ENCODE peak calls at places on chromosomes 12 and 14, in six cellular contexts. One of them, this sample, is unnamed. For H3K4me1, the result is how much of the 10 kb centered on the place peaks cover.

GRCh38 chr12:125357561-125357960 is 292.3 kb downstream of the AACS start:
- DNase-seq in heart left ventricle: no peak
- DNase-seq in iPS DF 6.9: no peak
- DNase-seq in pancreas: no peak
- DNase-seq in PC-3: no peak
- DNase-seq in left ventricle myocardium inferior: no peak
- DNase-seq in this sample: no peak

GRCh38 chr14:72682188-72682587 is 211.7 kb downstream of the DPF3 start:
- DNase-seq in iPS DF 6.9: no peak
- DNase-seq in pancreas: no peak
- DNase-seq in left ventricle myocardium inferior: no peak
- DNase-seq in heart left ventricle: no peak
- DNase-seq in PC-3: peak
- DNase-seq in this sample: no peak

GRCh38 chr12:102876883-102877282 is 40.2 kb downstream of the PAH start:
- DNase-seq in iPS DF 6.9: peak
- DNase-seq in pancreas: no peak
- DNase-seq in left ventricle myocardium inferior: no peak
- DNase-seq in heart left ventricle: no peak
- DNase-seq in PC-3: no peak
- DNase-seq in this sample: no peak

GRCh38 chr14:83798421-83798820 is 1731.5 kb upstream of the FLRT2 start:
- DNase-seq in pancreas: no peak
- DNase-seq in left ventricle myocardium inferior: no peak
- DNase-seq in iPS DF 6.9: no peak
- DNase-seq in PC-3: no peak
- DNase-seq in heart left ventricle: no peak
- DNase-seq in this sample: no peak

GRCh38 chr14:89444536-89445125 is 27.6 kb upstream of the FOXN3 start:
- DNase-seq in heart left ventricle: no peak
- DNase-seq in pancreas: no peak
- DNase-seq in iPS DF 6.9: no peak
- DNase-seq in left ventricle myocardium inferior: no peak
- DNase-seq in PC-3: no peak
- DNase-seq in this sample: no peak

GRCh38 chr12:42809226-42809625 is 219.7 kb upstream of the PRICKLE1 start:
- DNase-seq in PC-3: peak
- DNase-seq in heart left ventricle: no peak
- DNase-seq in left ventricle myocardium inferior: no peak
- DNase-seq in iPS DF 6.9: no peak
- DNase-seq in pancreas: no peak
- DNase-seq in this sample: no peak

GRCh38 chr12:105330938-105331804 is 680 bp downstream of the C12orf75 start:
- DNase-seq in left ventricle myocardium inferior: no peak
- DNase-seq in iPS DF 6.9: no peak
- DNase-seq in PC-3: peak
- DNase-seq in pancreas: peak
- DNase-seq in heart left ventricle: peak
- DNase-seq in this sample: no peak

GRCh38 chr14:60753264-60754126 is 18.9 kb downstream of the MNAT1 start:
- DNase-seq in pancreas: no peak
- DNase-seq in PC-3: no peak
- DNase-seq in heart left ventricle: no peak
- DNase-seq in iPS DF 6.9: no peak
- DNase-seq in left ventricle myocardium inferior: no peak
- DNase-seq in this sample: no peak

GRCh38 chr12:50840809-50841487 is 1.8 kb upstream of the TMPRSS12 start:
- DNase-seq in heart left ventricle: no peak
- DNase-seq in PC-3: peak
- DNase-seq in iPS DF 6.9: no peak
- DNase-seq in pancreas: no peak
- DNase-seq in left ventricle myocardium inferior: no peak
- DNase-seq in this sample: no peak

GRCh38 chr14:92937229-92937937 is 14.4 kb downstream of the CHGA start:
- DNase-seq in heart left ventricle: no peak
- DNase-seq in iPS DF 6.9: no peak
- DNase-seq in PC-3: peak
- DNase-seq in left ventricle myocardium inferior: no peak
- DNase-seq in pancreas: peak
- DNase-seq in this sample: no peak

GRCh38 chr14:24139272-24139934 is 2.0 kb downstream of the EMC9 start:
- DNase-seq in left ventricle myocardium inferior: no peak
- DNase-seq in PC-3: peak
- DNase-seq in pancreas: peak
- DNase-seq in iPS DF 6.9: no peak
- DNase-seq in heart left ventricle: no peak
- DNase-seq in this sample: no peak

GRCh38 chr12:30006021-30006420 is 222.3 kb upstream of the TMTC1 start:
- DNase-seq in left ventricle myocardium inferior: no peak
- DNase-seq in heart left ventricle: no peak
- DNase-seq in pancreas: no peak
- DNase-seq in iPS DF 6.9: no peak
- DNase-seq in PC-3: no peak
- DNase-seq in this sample: no peak

GRCh38 chr12:28611115-28611435 is 420.8 kb downstream of the CCDC91 start:
- DNase-seq in left ventricle myocardium inferior: no peak
- DNase-seq in heart left ventricle: no peak
- DNase-seq in pancreas: no peak
- DNase-seq in iPS DF 6.9: no peak
- DNase-seq in PC-3: peak
- DNase-seq in this sample: no peak

GRCh38 chr12:124632510-124632909 is 65.1 kb upstream of the NCOR2 start:
- DNase-seq in left ventricle myocardium inferior: no peak
- DNase-seq in PC-3: no peak
- DNase-seq in iPS DF 6.9: no peak
- DNase-seq in pancreas: no peak
- DNase-seq in heart left ventricle: no peak
- DNase-seq in this sample: no peak

GRCh38 chr12:62448436-62448835 is 18.2 kb upstream of the MON2 start:
- DNase-seq in left ventricle myocardium inferior: no peak
- DNase-seq in PC-3: no peak
- DNase-seq in iPS DF 6.9: no peak
- DNase-seq in heart left ventricle: no peak
- DNase-seq in pancreas: no peak
- DNase-seq in this sample: no peak

GRCh38 chr12:84411031-84411430 is 501.6 kb downstream of the SLC6A15 start:
- DNase-seq in heart left ventricle: no peak
- DNase-seq in PC-3: no peak
- DNase-seq in pancreas: no peak
- DNase-seq in iPS DF 6.9: no peak
- DNase-seq in left ventricle myocardium inferior: no peak
- DNase-seq in this sample: no peak

GRCh38 chr12:63826002-63826585 is 18.4 kb upstream of the SRGAP1 start:
- DNase-seq in PC-3: peak
- DNase-seq in left ventricle myocardium inferior: no peak
- DNase-seq in heart left ventricle: no peak
- DNase-seq in pancreas: no peak
- DNase-seq in iPS DF 6.9: no peak
- DNase-seq in this sample: peak

GRCh38 chr14:29741909-29742401 is 185.7 kb downstream of the PRKD1 start:
- DNase-seq in left ventricle myocardium inferior: no peak
- DNase-seq in pancreas: no peak
- DNase-seq in heart left ventricle: peak
- DNase-seq in PC-3: no peak
- DNase-seq in iPS DF 6.9: no peak
- DNase-seq in this sample: no peak

GRCh38 chr12:89556976-89557375 is 31.1 kb upstream of the POC1B start:
- DNase-seq in pancreas: no peak
- DNase-seq in left ventricle myocardium inferior: no peak
- DNase-seq in iPS DF 6.9: no peak
- DNase-seq in heart left ventricle: no peak
- DNase-seq in PC-3: peak
- DNase-seq in this sample: no peak

GRCh38 chr14:60845523-60845922 is 111.0 kb downstream of the MNAT1 start:
- DNase-seq in left ventricle myocardium inferior: no peak
- DNase-seq in PC-3: no peak
- DNase-seq in heart left ventricle: no peak
- DNase-seq in iPS DF 6.9: no peak
- DNase-seq in pancreas: no peak
- DNase-seq in this sample: no peak

GRCh38 chr14:68655021-68655811 is 137.7 kb downstream of the ZFP36L1 start:
- DNase-seq in PC-3: no peak
- DNase-seq in left ventricle myocardium inferior: no peak
- DNase-seq in pancreas: no peak
- DNase-seq in iPS DF 6.9: no peak
- DNase-seq in heart left ventricle: no peak
- DNase-seq in this sample: no peak
- H3K4me1 ChIP-seq in PC-3: under half
- H3K4me1 ChIP-seq in left ventricle myocardium inferior: half or more
- H3K4me1 ChIP-seq in pancreas: under half
- H3K4me1 ChIP-seq in iPS DF 6.9: under half
- H3K4me1 ChIP-seq in heart left ventricle: under half
- H3K4me1 ChIP-seq in this sample: under half

DNA sequence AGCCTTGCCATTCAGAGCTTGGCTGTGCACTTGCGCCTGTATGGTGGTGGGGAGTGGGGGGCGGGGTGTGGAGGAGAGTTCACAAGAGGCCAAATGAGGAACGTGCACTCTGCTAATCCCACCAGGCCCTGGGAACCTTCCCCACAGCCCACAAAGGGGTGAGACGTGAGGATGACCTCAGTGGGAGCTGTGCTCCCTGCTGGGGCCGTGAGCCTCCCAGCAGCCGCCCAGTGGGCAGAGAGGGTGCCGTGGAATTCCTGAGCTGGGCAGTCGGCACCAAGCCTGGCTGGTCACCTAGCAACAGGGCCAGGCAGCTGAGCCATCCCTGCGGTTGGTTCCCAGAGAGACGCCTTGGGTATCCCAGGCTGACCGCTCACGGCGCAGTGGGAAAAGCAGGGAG is 53.7 kb downstream of the CCNK start:
- DNase-seq in pancreas: no peak
- DNase-seq in PC-3: no peak
- DNase-seq in left ventricle myocardium inferior: peak
- DNase-seq in iPS DF 6.9: no peak
- DNase-seq in heart left ventricle: peak
- DNase-seq in this sample: no peak
- H3K4me1 ChIP-seq in pancreas: under half
- H3K4me1 ChIP-seq in PC-3: under half
- H3K4me1 ChIP-seq in left ventricle myocardium inferior: half or more
- H3K4me1 ChIP-seq in iPS DF 6.9: under half
- H3K4me1 ChIP-seq in heart left ventricle: under half
- H3K4me1 ChIP-seq in this sample: under half

DNA sequence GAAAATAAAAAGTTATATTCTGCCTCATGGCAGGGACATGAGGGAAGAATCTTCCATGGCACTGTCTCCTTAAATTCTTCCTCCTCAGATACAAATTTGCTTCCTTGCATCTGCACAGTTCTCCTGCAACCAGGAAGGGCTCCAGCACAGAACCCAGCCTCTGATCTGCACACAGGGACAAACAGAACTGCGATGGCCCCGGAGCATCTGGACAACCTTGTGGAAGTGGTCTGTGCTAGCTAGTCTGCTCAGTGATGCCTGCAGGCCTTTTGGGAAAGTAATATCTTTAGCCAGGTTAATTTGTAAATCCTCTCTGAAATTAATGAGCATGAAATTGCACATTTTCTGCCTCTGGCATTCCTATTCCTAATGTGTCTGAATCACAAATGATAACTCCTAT is 74.9 kb downstream of the GRIP1 start:
- DNase-seq in iPS DF 6.9: no peak
- DNase-seq in left ventricle myocardium inferior: no peak
- DNase-seq in PC-3: no peak
- DNase-seq in pancreas: no peak
- DNase-seq in heart left ventricle: no peak
- DNase-seq in this sample: no peak
- H3K4me1 ChIP-seq in iPS DF 6.9: under half
- H3K4me1 ChIP-seq in left ventricle myocardium inferior: under half
- H3K4me1 ChIP-seq in PC-3: under half
- H3K4me1 ChIP-seq in pancreas: under half
- H3K4me1 ChIP-seq in heart left ventricle: under half
- H3K4me1 ChIP-seq in this sample: under half

DNA sequence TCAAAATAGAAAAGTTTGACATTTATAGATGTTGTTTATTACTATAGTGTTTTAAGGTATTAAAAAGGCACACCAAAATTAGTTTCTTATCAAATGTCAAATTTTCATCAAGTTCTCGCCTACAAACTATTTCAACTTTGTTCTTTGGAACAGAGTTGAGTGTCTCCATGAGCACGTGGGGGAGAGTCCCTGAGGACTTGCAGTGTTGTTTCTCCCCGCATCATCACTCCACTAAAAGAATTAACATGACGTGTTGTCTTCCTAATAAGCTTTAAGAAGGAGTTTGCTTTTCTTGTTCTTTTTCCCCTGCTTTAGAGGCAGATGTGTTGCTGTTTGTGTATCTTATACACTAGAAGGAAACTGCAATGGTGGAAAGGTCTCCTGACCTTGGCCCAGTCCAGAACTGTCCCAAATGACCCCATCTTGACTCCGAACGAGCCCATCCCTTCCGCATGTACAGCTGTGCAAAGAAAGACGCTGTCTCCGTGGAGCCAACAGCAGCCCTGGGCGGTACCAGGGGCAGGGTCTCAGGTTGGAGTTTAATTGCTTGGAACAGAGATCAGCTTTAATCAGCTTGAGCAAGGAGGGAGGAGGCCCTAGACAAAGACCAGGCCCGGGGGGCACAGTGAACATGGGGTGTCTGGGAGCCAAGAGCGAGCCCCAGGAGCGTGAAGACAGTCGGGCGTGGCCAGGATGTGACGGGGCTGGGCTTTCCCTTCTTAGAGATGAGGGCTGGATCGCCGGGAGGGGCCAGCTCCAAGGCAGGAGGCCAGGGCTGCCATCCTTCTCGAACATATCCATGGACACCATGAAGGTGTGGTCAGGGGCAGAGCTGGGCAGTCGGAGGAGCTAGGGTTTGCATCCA is 215.5 kb upstream of the RTL1 start:
- DNase-seq in PC-3: no peak
- DNase-seq in iPS DF 6.9: no peak
- DNase-seq in left ventricle myocardium inferior: peak
- DNase-seq in heart left ventricle: no peak
- DNase-seq in pancreas: no peak
- DNase-seq in this sample: no peak
- H3K4me1 ChIP-seq in PC-3: under half
- H3K4me1 ChIP-seq in iPS DF 6.9: under half
- H3K4me1 ChIP-seq in left ventricle myocardium inferior: under half
- H3K4me1 ChIP-seq in heart left ventricle: under half
- H3K4me1 ChIP-seq in pancreas: under half
- H3K4me1 ChIP-seq in this sample: under half